ENCODE peak calls at places on chromosomes 6 and 20, in four cellular contexts. One of them, this sample, is unnamed.
A peak's percentile ranks its signal among the peaks of the same experiment; 100 is the strongest.

GRCh38 chr20:48075591-48076174 is 290.4 kb upstream of the SULF2 start:
- DNase-seq in fibroblast of the aortic adventitia: no peak
- DNase-seq in endothelial cell of umbilical vein: no peak
- DNase-seq in omental fat pad: no peak
- DNase-seq in this sample: no peak

GRCh38 chr6:113412589-113413367 is 444.4 kb upstream of the MARCKS start:
- DNase-seq in omental fat pad: no peak
- DNase-seq in fibroblast of the aortic adventitia: no peak
- DNase-seq in endothelial cell of umbilical vein: peak; percentile 16
- DNase-seq in this sample: no peak

GRCh38 chr6:37539706-37540352 is 40.1 kb upstream of the CCDC167 start:
- DNase-seq in omental fat pad: no peak
- DNase-seq in fibroblast of the aortic adventitia: no peak
- DNase-seq in endothelial cell of umbilical vein: no peak
- DNase-seq in this sample: no peak

GRCh38 chr6:21869085-21869771 is 275.7 kb downstream of the SOX4 start:
- DNase-seq in fibroblast of the aortic adventitia: no peak
- DNase-seq in endothelial cell of umbilical vein: no peak
- DNase-seq in omental fat pad: no peak
- DNase-seq in this sample: no peak

GRCh38 chr6:140062042-140063041 is 687.9 kb upstream of the CITED2 start:
- DNase-seq in endothelial cell of umbilical vein: peak; percentile 69
- DNase-seq in omental fat pad: peak; percentile 54
- DNase-seq in fibroblast of the aortic adventitia: peak; percentile 98
- DNase-seq in this sample: peak; percentile 85

GRCh38 chr6:124064317-124065113 is 260.9 kb downstream of the NKAIN2 start:
- DNase-seq in omental fat pad: no peak
- DNase-seq in fibroblast of the aortic adventitia: no peak
- DNase-seq in endothelial cell of umbilical vein: no peak
- DNase-seq in this sample: no peak

GRCh38 chr6:148497717-148498116 is 155.1 kb downstream of the SASH1 start:
- DNase-seq in endothelial cell of umbilical vein: no peak
- DNase-seq in fibroblast of the aortic adventitia: no peak
- DNase-seq in omental fat pad: no peak
- DNase-seq in this sample: no peak

GRCh38 chr20:7210910-7211309 is 443.4 kb downstream of the BMP2 start:
- DNase-seq in omental fat pad: no peak
- DNase-seq in endothelial cell of umbilical vein: no peak
- DNase-seq in fibroblast of the aortic adventitia: no peak
- DNase-seq in this sample: no peak

GRCh38 chr20:25178563-25179438 is 16.7 kb upstream of the ENTPD6 start:
- DNase-seq in endothelial cell of umbilical vein: peak; percentile 65
- DNase-seq in fibroblast of the aortic adventitia: peak; percentile 96
- DNase-seq in omental fat pad: no peak
- DNase-seq in this sample: peak; percentile 68

GRCh38 chr20:36478137-36478905 is 63.0 kb upstream of the MYL9 start:
- DNase-seq in endothelial cell of umbilical vein: no peak
- DNase-seq in fibroblast of the aortic adventitia: no peak
- DNase-seq in omental fat pad: no peak
- DNase-seq in this sample: no peak

GRCh38 chr6:166156942-166157341 is 10.7 kb downstream of the TBXT start:
- DNase-seq in endothelial cell of umbilical vein: no peak
- DNase-seq in fibroblast of the aortic adventitia: peak; percentile 22
- DNase-seq in omental fat pad: no peak
- DNase-seq in this sample: no peak
- TF ChIP-seq CTCF in endothelial cell of umbilical vein: no peak
- TF ChIP-seq CTCF in fibroblast of the aortic adventitia: peak; percentile 41
- TF ChIP-seq CTCF in omental fat pad: no peak
- TF ChIP-seq CTCF in this sample: no peak

DNA sequence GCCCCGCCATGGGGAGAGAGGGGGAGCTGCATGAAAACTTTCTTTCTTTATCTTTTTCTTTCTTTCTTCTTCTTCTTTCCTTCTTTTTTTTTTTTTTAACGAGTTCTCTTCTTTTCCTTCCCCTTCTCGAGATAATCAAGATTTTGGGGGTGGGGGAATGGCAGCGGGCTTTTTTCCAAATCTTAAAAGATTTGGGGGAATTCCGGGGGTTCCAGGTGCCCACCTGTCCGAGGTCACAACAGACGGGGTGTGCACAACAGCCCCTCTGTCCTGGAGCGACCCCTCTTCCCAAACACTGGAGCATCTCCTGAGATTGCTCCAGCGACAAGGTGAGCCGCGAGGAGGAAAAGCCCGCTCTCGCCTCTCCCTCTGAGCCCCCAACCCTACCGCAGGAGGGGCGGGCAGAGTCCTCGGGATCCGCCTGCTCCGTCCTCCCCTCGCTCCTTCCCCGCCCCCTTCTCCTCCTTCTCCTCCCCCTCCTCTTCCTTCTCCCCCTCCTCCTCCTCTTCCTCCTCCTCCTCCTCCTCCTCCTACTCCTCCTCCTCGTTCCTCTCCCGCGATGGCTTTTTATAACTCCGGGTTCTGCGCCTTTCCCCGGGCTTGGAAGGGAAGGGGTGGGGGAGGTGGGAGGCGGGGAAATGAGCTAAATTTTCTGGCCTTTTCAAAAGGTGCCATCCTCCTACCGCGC is 694 bp upstream of the KCNB1 start:
- DNase-seq in omental fat pad: no peak
- DNase-seq in endothelial cell of umbilical vein: no peak
- DNase-seq in fibroblast of the aortic adventitia: no peak
- DNase-seq in this sample: no peak
- TF ChIP-seq CTCF in omental fat pad: no peak
- TF ChIP-seq CTCF in endothelial cell of umbilical vein: no peak
- TF ChIP-seq CTCF in fibroblast of the aortic adventitia: no peak
- TF ChIP-seq CTCF in this sample: no peak

DNA sequence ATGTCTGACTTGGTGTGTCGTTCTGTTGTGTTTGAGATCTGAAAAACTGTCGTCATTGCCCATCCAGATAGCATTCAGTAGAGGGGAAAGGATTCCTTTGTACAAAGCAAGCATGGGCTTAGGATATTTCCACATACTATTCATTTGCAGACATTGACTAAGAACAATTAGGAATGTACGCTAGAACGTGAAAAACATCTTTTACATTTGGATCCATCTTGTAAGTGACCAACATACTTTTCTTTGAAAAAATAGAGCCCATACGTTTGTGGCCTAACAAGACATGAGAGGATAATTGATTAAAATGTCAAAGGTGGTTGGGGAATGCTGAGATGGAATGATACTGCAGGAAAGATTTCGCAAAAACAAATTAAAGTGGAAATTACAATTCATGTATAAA is 225.8 kb upstream of the QKI start:
- DNase-seq in omental fat pad: no peak
- DNase-seq in endothelial cell of umbilical vein: no peak
- DNase-seq in fibroblast of the aortic adventitia: no peak
- DNase-seq in this sample: no peak
- TF ChIP-seq CTCF in omental fat pad: no peak
- TF ChIP-seq CTCF in endothelial cell of umbilical vein: no peak
- TF ChIP-seq CTCF in fibroblast of the aortic adventitia: no peak
- TF ChIP-seq CTCF in this sample: no peak

GRCh38 chr6:26660096-26660425 is 515 bp upstream of the ZNF322 start:
- DNase-seq in fibroblast of the aortic adventitia: peak; percentile 37
- DNase-seq in omental fat pad: no peak
- DNase-seq in endothelial cell of umbilical vein: no peak
- DNase-seq in this sample: no peak
- TF ChIP-seq CTCF in fibroblast of the aortic adventitia: peak; percentile 41
- TF ChIP-seq CTCF in omental fat pad: no peak
- TF ChIP-seq CTCF in endothelial cell of umbilical vein: no peak
- TF ChIP-seq CTCF in this sample: peak; percentile 15